ENCODE peak calls at places on chromosomes 11 and 22, in five cellular contexts. Y, R, H, N and O are unnamed samples.

GRCh38 chr11:35419713-35420333 is 465 bp upstream of the SLC1A2 start:
- DNase-seq in R (no peak), N (no peak), Y (no peak), H (no peak), O (no peak)

GRCh38 chr22:37911273-37911672 is 5.2 kb downstream of the MICALL1 start:
- DNase-seq in Y (no peak), R (no peak), N (no peak), H (no peak), O (no peak)

GRCh38 chr11:62435741-62436485 is 17.1 kb downstream of the SCGB1A1 start:
- DNase-seq in H (no peak), N (no peak), R (no peak), Y (no peak), O (no peak)

GRCh38 chr22:19407649-19408606 is 23.6 kb downstream of the HIRA start:
- DNase-seq in H (no peak), R (no peak), Y (no peak), N (no peak), O (no peak)

GRCh38 chr22:47090591-47091240 is 328.3 kb downstream of the TBC1D22A start:
- DNase-seq in R (peak), N (peak), H (no peak), Y (no peak), O (peak)

GRCh38 chr11:92728628-92729027 is 240.8 kb upstream of the MTNR1B start:
- DNase-seq in Y (no peak), R (no peak), N (no peak), H (no peak), O (no peak)

GRCh38 chr11:3165152-3165705 is at the start of gene OSBPL5:
- DNase-seq in N (no peak), R (no peak), H (no peak), Y (peak), O (peak)

GRCh38 chr11:4044971-4045646 is 49.5 kb upstream of the RRM1 start:
- DNase-seq in Y (no peak), R (no peak), N (no peak), H (no peak), O (no peak)

GRCh38 chr11:107545101-107545514 is 20.4 kb downstream of the ALKBH8 start:
- DNase-seq in H (no peak), N (no peak), Y (no peak), R (no peak), O (no peak)

GRCh38 chr11:9461068-9461759 is 402 bp downstream of the ZNF143 start:
- DNase-seq in N (peak), H (no peak), R (peak), Y (peak), O (peak)

GRCh38 chr11:6778518-6778917 is 4.3 kb upstream of the OR2AG1 start:
- DNase-seq in Y (no peak), N (no peak), R (no peak), H (no peak), O (no peak)

GRCh38 chr11:16936643-16937042 is 77.6 kb downstream of the PLEKHA7 start:
- DNase-seq in R (no peak), N (no peak), Y (no peak), H (no peak), O (no peak)

GRCh38 chr11:72989727-72990126 is 152.4 kb downstream of the FCHSD2 start:
- DNase-seq in Y (no peak), H (no peak), N (no peak), R (no peak), O (no peak)

GRCh38 chr11:33448461-33449130 is 191.4 kb downstream of the HIPK3 start:
- DNase-seq in Y (no peak), R (no peak), H (no peak), N (no peak), O (no peak)